ENCODE peak calls at places on chromosomes 12 and 14, in five cellular contexts. K, W, I, F and V are unnamed samples.

GRCh38 chr14:93337143-93337753 is 4.4 kb upstream of the BTBD7 start:
- DNase-seq in K (no peak), W (no peak), I (peak), F (no peak), V (no peak)

GRCh38 chr14:26138764-26139445 is 458.9 kb downstream of the NOVA1 start:
- DNase-seq in K (peak), W (no peak), I (no peak), F (no peak), V (no peak)

GRCh38 chr12:122406701-122407154 is 15.7 kb downstream of the CLIP1 start:
- DNase-seq in K (peak), W (no peak), I (no peak), F (no peak), V (no peak)

GRCh38 chr12:57759360-57759980 is 4.6 kb downstream of the MARCHF9 start:
- DNase-seq in K (no peak), W (no peak), I (no peak), F (no peak), V (peak)

GRCh38 chr12:124391340-124392261 is 96.7 kb downstream of the RFLNA start:
- DNase-seq in K (peak), W (no peak), I (no peak), F (no peak), V (peak)

GRCh38 chr14:54881235-54881760 is 21.3 kb downstream of the GCH1 start:
- DNase-seq in K (peak), W (no peak), I (no peak), F (peak), V (no peak)

GRCh38 chr12:104750061-104750460 is 208.0 kb downstream of the SLC41A2 start:
- DNase-seq in K (peak), W (no peak), I (no peak), F (no peak), V (no peak)

GRCh38 chr12:27703720-27704452 is 6.7 kb upstream of the MRPS35 start:
- DNase-seq in K (peak), W (no peak), I (peak), F (peak), V (peak)

GRCh38 chr12:69932154-69932553 is 107.1 kb downstream of the MYRFL start:
- DNase-seq in K (no peak), W (no peak), I (peak), F (no peak), V (no peak)

GRCh38 chr14:69666698-69667211 is 55.4 kb downstream of the SUSD6 start:
- DNase-seq in K (no peak), W (no peak), I (no peak), F (no peak), V (no peak)

GRCh38 chr14:101962503-101962874 is 1.9 kb upstream of the DYNC1H1 start:
- DNase-seq in K (peak), W (no peak), I (no peak), F (peak), V (peak)

GRCh38 chr14:28875937-28876910 is 109.6 kb downstream of the FOXG1 start:
- DNase-seq in K (no peak), W (no peak), I (no peak), F (peak), V (no peak)

GRCh38 chr12:95731519-95731958 is 59.0 kb downstream of the NTN4 start:
- DNase-seq in K (no peak), W (no peak), I (no peak), F (no peak), V (no peak)

GRCh38 chr12:93616584-93617101 is 44.2 kb downstream of the SOCS2 start:
- DNase-seq in K (peak), W (no peak), I (peak), F (no peak), V (no peak)

GRCh38 chr12:126069549-126070165 is 1004.4 kb downstream of the AACS start:
- DNase-seq in K (peak), W (peak), I (peak), F (peak), V (peak)

GRCh38 chr14:91070572-91070971 is 10.1 kb upstream of the RPS6KA5 start:
- DNase-seq in K (no peak), W (no peak), I (no peak), F (no peak), V (no peak)

GRCh38 chr14:85604021-85604420 is 74.1 kb downstream of the FLRT2 start:
- DNase-seq in K (no peak), W (no peak), I (no peak), F (no peak), V (no peak)

GRCh38 chr14:101200008-101200649 is 296.6 kb upstream of the RTL1 start:
- DNase-seq in K (no peak), W (no peak), I (no peak), F (no peak), V (no peak)